ENCODE peak calls at places on chromosomes 1 and 21, in ten cellular contexts. K is NB4, Y is K562, O is OCI-LY7, V is neural progenitor cell, P is AG04450, I is esophagus squamous epithelium, U is lower leg skin, T is GM23338, G is endodermal cell. B is an unnamed sample.

GRCh38 chr1:243496173-243496553 is 240.3 kb downstream of the SDCCAG8 start:
- DNase-seq in P (no peak), Y (no peak), I (no peak), G (no peak), T (no peak), O (no peak), U (no peak), K (no peak), V (peak; percentile 26), B (no peak)

GRCh38 chr1:231160851-231161710 is 777 bp upstream of the TRIM67 start:
- DNase-seq in K (no peak), V (peak; percentile 40), P (no peak), T (peak; percentile 32), G (peak; percentile 65), U (no peak), Y (no peak), O (no peak), I (no peak), B (no peak)

GRCh38 chr1:63983391-63984256 is 209.8 kb downstream of the ROR1 start:
- DNase-seq in T (no peak), V (no peak), U (no peak), G (no peak), P (no peak), I (no peak), K (no peak), O (no peak), Y (no peak), B (no peak)

GRCh38 chr1:190904091-190904695 is 426.5 kb upstream of the BRINP3 start:
- DNase-seq in T (no peak), P (peak; percentile 66), K (no peak), G (no peak), O (no peak), Y (no peak), V (no peak), U (no peak), I (no peak), B (no peak)

GRCh38 chr1:168081373-168082007 is 55.2 kb downstream of the GPR161 start:
- DNase-seq in V (no peak), T (no peak), O (no peak), P (peak; percentile 46), Y (peak; percentile 10), I (no peak), K (no peak), G (no peak), U (peak; percentile 83), B (no peak)

GRCh38 chr1:63966016-63966415 is 192.2 kb downstream of the ROR1 start:
- DNase-seq in G (no peak), I (no peak), O (no peak), V (no peak), K (no peak), Y (no peak), P (no peak), T (no peak), U (no peak), B (no peak)

GRCh38 chr1:147565189-147565980 is 24.1 kb downstream of the BCL9 start:
- DNase-seq in G (no peak), P (no peak), K (no peak), O (no peak), V (no peak), T (no peak), I (no peak), Y (no peak), U (no peak), B (no peak)

GRCh38 chr1:23553206-23553895 is 6.0 kb downstream of the ID3 start:
- DNase-seq in T (no peak), K (no peak), V (no peak), O (no peak), P (no peak), Y (no peak), I (no peak), G (no peak), U (no peak), B (no peak)

GRCh38 chr1:196608401-196609113 is at the start of gene KCNT2:
- DNase-seq in G (peak; percentile 98), T (peak; percentile 99), P (peak; percentile 4), Y (peak; percentile 22), O (no peak), U (peak; percentile 91), K (no peak), V (peak; percentile 97), I (no peak), B (peak; percentile 84)

GRCh38 chr1:46067652-46068051 is 64.8 kb downstream of the PIK3R3 start:
- DNase-seq in I (no peak), U (no peak), O (no peak), G (no peak), V (no peak), K (no peak), P (no peak), T (no peak), Y (no peak), B (no peak)

GRCh38 chr1:175394739-175395138 is 202.2 kb upstream of the KIAA0040 start:
- DNase-seq in I (no peak), K (no peak), G (no peak), Y (no peak), V (no peak), P (no peak), U (no peak), T (no peak), O (no peak), B (no peak)

GRCh38 chr21:38326429-38326828 is 69.6 kb downstream of the KCNJ15 start:
- DNase-seq in G (no peak), T (no peak), I (no peak), K (no peak), P (no peak), U (no peak), Y (no peak), O (no peak), V (no peak), B (no peak)

GRCh38 chr1:220884109-220884980 is 5.1 kb downstream of the HLX start:
- DNase-seq in P (no peak), V (peak; percentile 91), Y (no peak), G (peak; percentile 91), I (no peak), T (peak; percentile 79), U (no peak), O (no peak), K (no peak), B (no peak)

GRCh38 chr1:220880726-220881506 is 1.7 kb downstream of the HLX start:
- DNase-seq in O (no peak), P (no peak), G (peak; percentile 79), T (peak; percentile 58), U (no peak), V (peak; percentile 67), K (peak; percentile 88), I (no peak), Y (peak; percentile 19), B (no peak)

GRCh38 chr1:220880367-220880680 is 1.1 kb downstream of the HLX start:
- DNase-seq in U (no peak), O (no peak), G (no peak), T (no peak), P (no peak), Y (no peak), I (no peak), K (no peak), V (no peak), B (no peak)

GRCh38 chr1:220879509-220880366 is 495 bp downstream of the HLX start:
- DNase-seq in U (no peak), P (no peak), O (no peak), Y (peak; percentile 67), I (no peak), V (peak; percentile 80), K (no peak), T (peak; percentile 73), G (peak; percentile 79), B (no peak)

GRCh38 chr1:220881918-220882891 is 3.0 kb downstream of the HLX start:
- DNase-seq in P (no peak), G (peak; percentile 96), T (peak; percentile 92), O (no peak), U (no peak), I (no peak), K (peak; percentile 89), V (peak; percentile 80), Y (no peak), B (no peak)
- TF ChIP-seq CTCF in P (peak; percentile 6), G (peak; percentile 89), T (peak; percentile 84), O (no peak), U (no peak), I (no peak), K (peak; percentile 53), V (peak; percentile 66), Y (no peak), B (no peak)

DNA sequence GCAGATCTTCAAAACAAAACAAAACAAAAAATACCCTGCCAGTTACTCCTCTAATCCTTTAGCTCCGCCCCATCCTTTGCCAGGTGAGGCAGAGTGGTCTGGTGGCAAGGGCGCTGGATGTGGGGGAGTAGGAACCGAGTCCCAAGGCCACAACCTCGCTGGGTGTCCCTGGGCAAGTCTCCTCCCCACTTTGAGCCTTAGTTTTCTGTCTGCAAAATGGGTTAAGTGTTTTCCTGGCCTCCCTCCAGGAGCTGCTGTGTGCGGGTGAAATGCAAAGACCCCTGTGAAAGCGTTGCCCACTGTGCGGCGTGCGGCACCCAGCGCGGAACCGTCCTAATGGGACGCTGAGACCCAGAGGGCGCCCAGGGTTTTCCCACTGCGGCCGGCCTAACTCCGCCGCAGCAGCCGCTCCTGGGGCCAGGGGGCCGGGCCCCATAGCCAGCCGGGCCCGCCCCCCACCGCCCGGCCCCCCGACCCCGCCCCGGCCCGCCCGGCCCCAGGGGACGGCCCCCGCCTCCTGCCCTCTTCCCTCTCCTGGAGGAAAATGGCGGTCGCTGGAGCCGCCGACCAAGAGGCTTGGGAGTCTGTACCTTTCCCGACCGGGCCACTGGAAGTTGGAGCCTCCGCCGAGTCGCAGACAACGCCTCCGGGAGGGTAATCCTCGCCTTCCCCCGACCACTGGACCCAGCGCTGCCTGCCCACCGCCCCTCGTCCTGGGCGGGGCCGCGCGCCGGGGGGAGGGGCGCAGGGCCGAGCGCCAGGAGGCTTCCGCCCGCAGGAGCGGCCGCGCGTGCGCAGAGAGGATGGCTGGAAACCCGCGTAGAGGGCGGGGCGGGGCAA is at the start of the genes ERMAP and SVBP:
- DNase-seq in T (peak; percentile 90), P (peak; percentile 61), Y (peak; percentile 99), I (peak; percentile 56), O (peak; percentile 93), U (peak; percentile 98), G (peak; percentile 98), K (peak; percentile 85), V (peak; percentile 97), B (peak; percentile 96)
- TF ChIP-seq CTCF in T (no peak), P (no peak), Y (peak; percentile 27), I (no peak), O (no peak), U (no peak), G (no peak), K (no peak), V (no peak), B (no peak)

GRCh38 chr1:235582130-235582529 is 67.5 kb downstream of the GNG4 start:
- DNase-seq in Y (no peak), I (no peak), T (no peak), U (peak; percentile 29), K (no peak), G (no peak), O (no peak), V (no peak), P (no peak), B (no peak)
- TF ChIP-seq CTCF in Y (no peak), I (no peak), T (no peak), U (no peak), K (no peak), G (no peak), O (no peak), V (no peak), P (no peak), B (no peak)

DNA sequence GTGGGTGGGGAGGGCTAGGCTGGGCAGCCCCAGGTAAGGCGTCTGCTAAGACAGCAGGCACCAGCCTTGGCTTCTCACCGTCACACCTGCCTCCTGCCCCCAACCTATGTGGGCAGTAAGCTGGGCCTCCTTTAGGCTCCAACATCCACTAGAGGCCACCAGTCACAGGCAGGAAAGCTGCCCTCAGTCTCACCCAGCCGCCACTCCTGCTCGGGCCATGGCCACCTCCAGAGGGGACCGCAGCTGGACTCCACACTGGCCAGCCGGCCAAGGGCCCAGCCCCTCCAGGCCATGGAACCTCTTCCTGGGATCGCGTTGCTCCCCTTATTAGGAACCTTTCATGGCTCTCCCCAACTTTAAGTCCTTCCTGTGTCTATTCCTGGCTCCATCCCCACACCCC is 74.5 kb downstream of the MRPL37 start:
- DNase-seq in O (no peak), G (peak; percentile 77), K (no peak), I (no peak), U (no peak), P (no peak), V (peak; percentile 31), Y (no peak), T (no peak), B (no peak)
- TF ChIP-seq CTCF in O (no peak), G (peak; percentile 37), K (no peak), I (no peak), U (no peak), P (no peak), V (no peak), Y (no peak), T (peak; percentile 42), B (no peak)

B was measured in mesothelial cell of epicardium.